ENCODE peak calls at places on chromosomes 16 and 17, in eight cellular contexts. E, B, N, L, Q, X, V and K are unnamed samples.

GRCh38 chr17:79366988-79367571 is 243.8 kb downstream of the RBFOX3 start:
- DNase-seq in E (no peak), B (no peak), N (no peak), L (no peak), Q (no peak), X (no peak), V (no peak), K (no peak)

GRCh38 chr17:6088141-6088540 is 18.0 kb downstream of the WSCD1 start:
- DNase-seq in E (no peak), B (no peak), N (no peak), L (no peak), Q (no peak), X (no peak), V (no peak), K (no peak)

GRCh38 chr16:74738134-74738541 is 36.5 kb downstream of the FA2H start:
- DNase-seq in E (peak), B (no peak), N (peak), L (no peak), Q (no peak), X (no peak), V (peak), K (no peak)

GRCh38 chr16:78163772-78164391 is 64.4 kb downstream of the WWOX start:
- DNase-seq in E (no peak), B (no peak), N (no peak), L (no peak), Q (no peak), X (no peak), V (no peak), K (no peak)

GRCh38 chr16:3880623-3881498 is at the start of gene CREBBP:
- DNase-seq in E (peak), B (peak), N (peak), L (peak), Q (peak), X (peak), V (peak), K (peak)

GRCh38 chr16:57409065-57409464 is 4.5 kb downstream of the CCL17 start:
- DNase-seq in E (no peak), B (no peak), N (no peak), L (no peak), Q (no peak), X (no peak), V (no peak), K (no peak)

GRCh38 chr17:57959929-57960328 is 4.7 kb upstream of the CUEDC1 start:
- DNase-seq in E (no peak), B (no peak), N (no peak), L (no peak), Q (no peak), X (no peak), V (no peak), K (no peak)

GRCh38 chr16:14485811-14486519 is 144.1 kb downstream of the PARN start:
- DNase-seq in E (no peak), B (no peak), N (no peak), L (no peak), Q (no peak), X (no peak), V (no peak), K (no peak)